ENCODE peak calls at places on chromosome 2, in eight cellular contexts. P is A673, G is endodermal cell, H is OCI-LY7, O is body of pancreas, V is fibroblast of lung, L is ovary, U is right lobe of liver. J is an unnamed sample. For H3K36me3, the result is how much of the 10 kb centered on the place peaks cover.

GRCh38 chr2:120825370-120826259 is 89.9 kb downstream of the GLI2 start:
- DNase-seq in G (peak), P (peak), L (peak), V (peak), H (no peak), U (no peak), O (no peak), J (no peak)

GRCh38 chr2:3434005-3434404 is 54.5 kb downstream of the TRAPPC12 start:
- DNase-seq in G (peak), P (no peak), U (no peak), H (no peak), L (no peak), V (no peak), O (no peak), J (peak)

GRCh38 chr2:222715729-222716128 is 44.3 kb downstream of the MOGAT1 start:
- DNase-seq in V (no peak), H (peak), P (no peak), L (no peak), G (no peak), O (no peak), U (no peak), J (no peak)

GRCh38 chr2:237955640-237956401 is 11.0 kb upstream of the UBE2F start:
- DNase-seq in P (no peak), H (no peak), U (no peak), V (peak), O (no peak), L (no peak), G (peak), J (no peak)

GRCh38 chr2:20434588-20435294 is 12.1 kb upstream of the RHOB start:
- DNase-seq in O (peak), L (no peak), U (no peak), H (no peak), G (no peak), P (no peak), V (no peak), J (no peak)

GRCh38 chr2:215498411-215498810 is 62.5 kb upstream of the FN1 start:
- DNase-seq in P (no peak), G (no peak), H (no peak), U (no peak), L (no peak), V (peak), O (no peak), J (no peak)

GRCh38 chr2:239959059-239959971 is 65.8 kb downstream of the NDUFA10 start:
- DNase-seq in U (no peak), V (peak), G (no peak), H (no peak), P (no peak), O (no peak), L (peak), J (no peak)

GRCh38 chr2:55809875-55810620 is 113.5 kb downstream of the EFEMP1 start:
- DNase-seq in U (peak), G (no peak), P (no peak), L (no peak), V (no peak), H (no peak), O (no peak), J (no peak)

GRCh38 chr2:15645300-15645699 is 53.6 kb downstream of the DDX1 start:
- DNase-seq in H (no peak), V (no peak), P (no peak), U (no peak), G (no peak), L (no peak), O (no peak), J (no peak)

GRCh38 chr2:55242617-55243016 is 10.1 kb downstream of the RPS27A start:
- DNase-seq in L (no peak), O (no peak), G (no peak), P (no peak), U (no peak), V (no peak), H (no peak), J (no peak)

GRCh38 chr2:88212251-88212790 is 42.2 kb downstream of the THNSL2 start:
- DNase-seq in G (peak), H (peak), O (no peak), U (no peak), L (no peak), V (no peak), P (peak), J (no peak)

GRCh38 chr2:39492095-39492590 is 55.1 kb upstream of the MAP4K3 start:
- DNase-seq in H (peak), V (peak), P (peak), L (no peak), O (no peak), G (no peak), U (no peak), J (no peak)

GRCh38 chr2:160077912-160078585 is 15.6 kb upstream of the PLA2R1 start:
- DNase-seq in P (no peak), O (no peak), V (no peak), L (no peak), U (no peak), G (no peak), H (no peak), J (no peak)

GRCh38 chr2:225400546-225400945 is 1.0 kb downstream of the NYAP2 start:
- DNase-seq in G (no peak), P (no peak), O (no peak), H (no peak), L (no peak), U (no peak), V (no peak), J (no peak)

GRCh38 chr2:160408575-160409291 is 84.9 kb downstream of the RBMS1 start:
- DNase-seq in L (no peak), H (no peak), P (no peak), G (peak), U (no peak), V (no peak), O (no peak), J (no peak)

GRCh38 chr2:234467289-234467688 is 29.6 kb downstream of the ARL4C start:
- DNase-seq in U (no peak), O (no peak), P (no peak), G (no peak), V (peak), H (no peak), L (no peak), J (no peak)

GRCh38 chr2:10375570-10376266 is 72.4 kb downstream of the ODC1 start:
- DNase-seq in L (no peak), P (peak), G (no peak), H (peak), U (no peak), V (no peak), O (no peak), J (no peak)

GRCh38 chr2:235506997-235507615 is 13.3 kb downstream of the AGAP1 start:
- DNase-seq in P (no peak), G (no peak), L (no peak), U (no peak), H (no peak), V (no peak), O (no peak), J (no peak)

GRCh38 chr2:55869637-55870325 is 53.8 kb downstream of the EFEMP1 start:
- DNase-seq in L (peak), G (no peak), P (no peak), O (no peak), H (no peak), V (peak), U (no peak), J (no peak)

GRCh38 chr2:54903736-54904554 is 146.3 kb downstream of the RTN4 start:
- DNase-seq in V (peak), L (no peak), O (no peak), G (no peak), P (peak), U (no peak), H (no peak), J (no peak)

GRCh38 chr2:42721898-42722297 is 42.0 kb downstream of the OXER1 start:
- DNase-seq in L (no peak), H (no peak), G (no peak), U (no peak), V (no peak), P (no peak), O (peak), J (no peak)

GRCh38 chr2:106163948-106164580 is 30.0 kb downstream of the UXS1 start:
- DNase-seq in L (no peak), G (no peak), V (peak), U (no peak), P (no peak), H (peak), O (no peak), J (no peak)

GRCh38 chr2:37585982-37586621 is 85.3 kb downstream of the CDC42EP3 start:
- DNase-seq in L (no peak), O (no peak), H (no peak), V (peak), P (peak), U (no peak), G (no peak), J (no peak)

GRCh38 chr2:162058973-162059668 is 14.9 kb downstream of the DPP4 start:
- DNase-seq in O (no peak), G (no peak), P (no peak), H (no peak), U (no peak), V (peak), L (no peak), J (no peak)

GRCh38 chr2:122643725-122644329 is 888.4 kb downstream of the TSN start:
- DNase-seq in U (no peak), V (peak), L (no peak), G (no peak), O (peak), H (no peak), P (peak), J (no peak)

DNA sequence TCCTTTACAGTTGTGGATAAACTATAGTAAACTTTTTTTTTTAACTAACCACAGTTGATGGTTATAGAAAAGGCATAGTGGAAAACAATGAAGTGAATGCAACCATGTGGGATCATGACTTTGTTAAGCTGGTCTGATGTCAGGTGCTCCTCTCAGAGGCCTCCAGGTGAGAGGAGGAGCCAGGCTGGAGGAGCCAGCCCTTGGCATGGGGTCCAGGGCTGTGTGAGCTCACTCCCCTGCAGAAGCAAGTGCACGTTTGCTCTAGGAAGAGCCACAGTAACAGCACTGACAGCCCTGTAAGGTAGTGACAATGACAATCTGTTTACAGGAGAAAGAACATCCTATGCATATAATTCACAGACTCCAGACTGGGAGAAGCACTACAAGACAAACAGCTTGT is 5.7 kb downstream of the PPP1R7 start:
- DNase-seq in H (no peak), O (no peak), V (no peak), G (no peak), P (no peak), L (no peak), U (no peak), J (no peak)
- H3K36me3 ChIP-seq in H (half or more), O (under half), V (under half), G (under half), P (under half), L (under half), U (under half), J (under half)

GRCh38 chr2:204667990-204668389 is 122.7 kb downstream of the PARD3B start:
- DNase-seq in L (no peak), H (no peak), G (no peak), U (no peak), P (no peak), V (no peak), O (no peak), J (no peak)
- H3K27ac ChIP-seq in L (no peak), H (no peak), G (no peak), U (peak), P (no peak), V (no peak), O (no peak), J (no peak)

DNA sequence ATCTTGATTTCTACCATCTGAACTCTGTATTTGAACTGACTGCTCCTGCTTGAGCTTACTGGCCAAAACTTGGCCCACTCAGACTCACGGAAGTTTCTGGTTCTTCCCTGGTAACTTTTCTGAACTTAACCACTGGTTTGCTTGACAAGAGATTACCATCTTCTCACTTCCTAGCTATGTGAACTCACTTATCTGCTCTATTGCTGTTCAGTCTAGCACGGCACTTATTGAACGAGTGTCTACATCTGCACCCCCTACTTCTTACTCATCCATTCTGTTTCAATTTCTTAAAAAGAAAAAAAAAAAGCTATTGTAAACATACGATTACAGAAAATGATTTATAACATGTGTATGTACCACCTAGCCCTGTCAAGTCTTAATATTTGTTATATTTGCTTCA is 9.0 kb downstream of the CKAP2L start:
- DNase-seq in V (no peak), H (no peak), G (no peak), P (no peak), L (no peak), O (no peak), U (no peak), J (no peak)
- H3K36me3 ChIP-seq in V (under half), H (half or more), G (half or more), P (half or more), L (under half), O (under half), U (under half), J (under half)

DNA sequence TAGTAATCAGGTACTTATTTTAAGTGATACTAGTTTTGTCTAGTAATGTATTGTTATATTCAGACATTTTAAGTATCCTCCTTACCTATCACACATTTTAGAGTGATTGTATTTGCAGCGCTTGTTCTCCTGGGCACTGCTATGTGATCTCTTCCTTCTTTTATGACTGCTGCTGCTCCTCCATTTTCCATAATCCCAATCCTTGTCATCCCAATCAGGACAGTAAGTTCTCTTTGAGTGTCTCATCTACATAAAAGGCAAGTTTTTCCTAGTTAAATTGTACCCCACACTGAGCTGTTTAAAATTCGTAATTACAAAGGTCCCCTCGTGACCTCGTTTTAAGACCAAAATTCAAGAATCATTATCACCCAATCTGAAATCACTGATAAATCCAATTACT is 2.8 kb downstream of the CLK1 start:
- DNase-seq in V (no peak), L (no peak), O (no peak), U (no peak), P (no peak), H (no peak), G (no peak), J (no peak)
- H3K27ac ChIP-seq in V (no peak), L (peak), O (peak), U (peak), P (no peak), H (no peak), G (no peak), J (peak)

J was measured in vagina.